ENCODE peak calls at places on chromosomes 16 and 17, in five cellular contexts. E is gastrocnemius medialis, U is A549, I is mesendoderm, B is aorta. D is an unnamed sample. For H3K4me1, the result is how much of the 10 kb centered on the place peaks cover.

GRCh38 chr17:56297142-56297541 is 143.9 kb downstream of the ANKFN1 start:
- DNase-seq in B (no peak), E (no peak), I (no peak), U (no peak), D (no peak)

GRCh38 chr17:21017861-21018260 is 24.9 kb downstream of the USP22 start:
- DNase-seq in I (no peak), B (no peak), E (no peak), U (no peak), D (no peak)

GRCh38 chr17:42072323-42073187 is 22.2 kb upstream of the C17orf113 start:
- DNase-seq in E (no peak), U (peak), B (no peak), I (no peak), D (no peak)

GRCh38 chr16:13507530-13507929 is 412.4 kb upstream of the ERCC4 start:
- DNase-seq in E (no peak), I (no peak), B (no peak), U (no peak), D (no peak)

GRCh38 chr16:88936913-88937666 is 39.9 kb downstream of the CBFA2T3 start:
- DNase-seq in B (no peak), I (no peak), U (no peak), E (no peak), D (peak)

GRCh38 chr17:7922499-7923289 is 6.6 kb upstream of the RNF227 start:
- DNase-seq in I (peak), B (peak), U (no peak), E (peak), D (peak)

GRCh38 chr16:65884018-65884417 is 482.5 kb upstream of the CDH5 start:
- DNase-seq in B (no peak), E (no peak), I (no peak), U (no peak), D (no peak)

GRCh38 chr17:40065041-40065770 is 2.4 kb downstream of the THRA start:
- DNase-seq in B (peak), U (no peak), I (no peak), E (no peak), D (no peak)

GRCh38 chr17:77465358-77466041 is 324.7 kb downstream of the SEC14L1 start:
- DNase-seq in U (no peak), B (peak), I (peak), E (peak), D (peak)
- H3K4me1 ChIP-seq in U (under half), B (under half), I (under half), E (under half), D (under half)

GRCh38 chr17:17944743-17945142 is 27.5 kb downstream of the TOM1L2 start:
- DNase-seq in B (no peak), E (no peak), U (no peak), I (no peak), D (no peak)
- H3K27ac ChIP-seq in B (no peak), E (no peak), U (no peak), I (no peak), D (no peak)

GRCh38 chr17:63493411-63493810 is 16.6 kb downstream of the ACE start:
- DNase-seq in U (no peak), E (no peak), I (no peak), B (no peak), D (no peak)
- H3K4me3 ChIP-seq in U (no peak), E (no peak), I (no peak), B (no peak), D (no peak)

GRCh38 chr17:78338860-78339259 is 21.0 kb downstream of the SOCS3 start:
- DNase-seq in I (no peak), E (no peak), U (no peak), B (no peak), D (no peak)
- H3K4me1 ChIP-seq in I (under half), E (under half), U (half or more), B (under half), D (under half)

DNA sequence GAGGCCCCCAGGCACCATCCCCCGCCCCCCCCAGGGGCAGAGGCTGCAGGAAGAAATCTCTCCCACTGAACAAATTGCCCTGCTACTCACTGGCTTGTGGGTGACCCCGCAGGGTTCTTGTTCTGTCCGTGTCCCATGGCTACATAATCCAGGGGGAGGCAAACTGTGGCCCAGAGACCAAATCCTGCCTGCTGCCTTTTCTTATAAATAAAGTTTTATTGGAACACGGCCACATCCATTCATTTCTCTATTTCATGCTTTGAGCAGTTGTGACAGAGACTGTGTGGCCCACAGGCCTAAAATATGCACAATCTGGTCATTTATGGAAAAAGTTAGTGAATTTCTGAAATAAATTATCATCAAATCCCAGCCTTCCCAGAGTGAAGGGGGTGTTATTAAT is 38.2 kb downstream of the ABCC6 start:
- DNase-seq in I (no peak), B (no peak), E (no peak), U (no peak), D (no peak)
- H3K27ac ChIP-seq in I (no peak), B (no peak), E (no peak), U (no peak), D (no peak)

GRCh38 chr17:63024716-63025115 is 58.7 kb downstream of the TANC2 start:
- DNase-seq in I (no peak), B (no peak), U (no peak), E (no peak), D (no peak)
- H3K4me3 ChIP-seq in I (no peak), B (no peak), U (no peak), E (no peak), D (no peak)

D was measured in right cardiac atrium.